ENCODE peak calls at places on chromosomes 13 and 19, in five cellular contexts. S is WTC11, V is RWPE1, E is BJ, I is cardiac fibroblast. F is an unnamed sample.

GRCh38 chr19:42290523-42291436 is 11.2 kb upstream of the PRR19 start:
- DNase-seq in S (no peak), V (no peak), E (no peak), I (no peak), F (no peak)

GRCh38 chr13:19586904-19587634 is 25.7 kb upstream of the TPTE2 start:
- DNase-seq in S (no peak), V (peak), E (peak), I (peak), F (peak)

GRCh38 chr13:48969685-48970084 is 6.0 kb upstream of the FNDC3A start:
- DNase-seq in S (no peak), V (no peak), E (no peak), I (no peak), F (no peak)

GRCh38 chr19:37932985-37933953 is 26.3 kb downstream of the SIPA1L3 start:
- DNase-seq in S (peak), V (peak), E (no peak), I (peak), F (no peak)

GRCh38 chr19:44111910-44112463 is 1.2 kb upstream of the ZNF225 start:
- DNase-seq in S (peak), V (peak), E (peak), I (peak), F (peak)

GRCh38 chr19:37725181-37725580 is 5.6 kb upstream of the ZNF607 start:
- DNase-seq in S (no peak), V (no peak), E (no peak), I (no peak), F (no peak)

GRCh38 chr19:4066682-4067395 is at the start of gene ZBTB7A:
- DNase-seq in S (peak), V (no peak), E (no peak), I (peak), F (peak)

GRCh38 chr13:27712421-27712820 is 79.9 kb upstream of the GSX1 start:
- DNase-seq in S (no peak), V (peak), E (no peak), I (peak), F (peak)

GRCh38 chr19:45507864-45508680 is 793 bp downstream of the VASP start:
- DNase-seq in S (peak), V (no peak), E (no peak), I (peak), F (no peak)

GRCh38 chr19:53545271-53546065 is 7.5 kb downstream of the ZNF331 start:
- DNase-seq in S (no peak), V (peak), E (peak), I (peak), F (peak)

GRCh38 chr19:16698914-16699313 is 20.7 kb upstream of the NWD1 start:
- DNase-seq in S (no peak), V (no peak), E (no peak), I (no peak), F (no peak)

GRCh38 chr13:95698047-95698749 is 21.3 kb downstream of the DNAJC3 start:
- DNase-seq in S (no peak), V (no peak), E (no peak), I (peak), F (peak)

GRCh38 chr13:113272791-113273190 is 24.2 kb upstream of the LAMP1 start:
- DNase-seq in S (no peak), V (no peak), E (no peak), I (no peak), F (no peak)

GRCh38 chr19:35738887-35739229 is 3.4 kb downstream of the IGFLR1 start:
- DNase-seq in S (no peak), V (no peak), E (no peak), I (no peak), F (no peak)

GRCh38 chr13:42218576-42218975 is 53.4 kb upstream of the AKAP11 start:
- DNase-seq in S (no peak), V (no peak), E (no peak), I (no peak), F (no peak)

GRCh38 chr13:42895781-42896180 is 96.3 kb downstream of the EPSTI1 start:
- DNase-seq in S (no peak), V (no peak), E (no peak), I (no peak), F (no peak)

GRCh38 chr19:11195169-11195568 is 2.2 kb downstream of the KANK2 start:
- DNase-seq in S (no peak), V (no peak), E (no peak), I (peak), F (no peak)

GRCh38 chr19:21751379-21751778 is 16.0 kb downstream of the ZNF100 start:
- DNase-seq in S (no peak), V (no peak), E (no peak), I (peak), F (peak)

GRCh38 chr13:106919093-106919492 is 351.2 kb upstream of the ARGLU1 start:
- DNase-seq in S (no peak), V (no peak), E (no peak), I (peak), F (no peak)

GRCh38 chr19:14683439-14683838 is 6.4 kb upstream of the ZNF333 start:
- DNase-seq in S (no peak), V (no peak), E (no peak), I (no peak), F (no peak)

GRCh38 chr13:46183018-46183940 is 1.3 kb upstream of the LCP1 start:
- DNase-seq in S (no peak), V (no peak), E (no peak), I (no peak), F (no peak)

GRCh38 chr19:4363571-4364304 is 20.4 kb downstream of the MPND start:
- DNase-seq in S (no peak), V (no peak), E (no peak), I (no peak), F (no peak)

GRCh38 chr19:5308471-5309437 is 31.9 kb downstream of the PTPRS start:
- DNase-seq in S (no peak), V (peak), E (no peak), I (peak), F (peak)

GRCh38 chr19:30443531-30444252 is 71.5 kb downstream of the ZNF536 start:
- DNase-seq in S (no peak), V (no peak), E (no peak), I (no peak), F (no peak)

GRCh38 chr13:76000131-76000530 is 364.0 kb downstream of the LMO7 start:
- DNase-seq in S (no peak), V (no peak), E (no peak), I (no peak), F (no peak)

GRCh38 chr19:48400018-48400742 is 6.7 kb downstream of the GRIN2D start:
- DNase-seq in S (peak), V (no peak), E (no peak), I (peak), F (peak)

GRCh38 chr13:95709101-95709500 is 32.2 kb downstream of the DNAJC3 start:
- DNase-seq in S (no peak), V (no peak), E (no peak), I (no peak), F (peak)

GRCh38 chr13:100789481-100789880 is 114.9 kb upstream of the TMTC4 start:
- DNase-seq in S (no peak), V (no peak), E (no peak), I (peak), F (no peak)

GRCh38 chr13:94154362-94154761 is 325.1 kb downstream of the DCT start:
- DNase-seq in S (no peak), V (peak), E (peak), I (peak), F (peak)

GRCh38 chr19:51001495-51001894 is at the start of gene KLK8:
- DNase-seq in S (no peak), V (no peak), E (no peak), I (no peak), F (no peak)

GRCh38 chr13:93740334-93740733 is 513.7 kb downstream of the GPC6 start:
- DNase-seq in S (no peak), V (no peak), E (no peak), I (no peak), F (no peak)

GRCh38 chr19:8373867-8374813 is 10.2 kb downstream of the ANGPTL4 start:
- DNase-seq in S (no peak), V (no peak), E (no peak), I (peak), F (no peak)
- TF ChIP-seq CTCF in S (no peak), V (no peak), E (no peak), I (no peak), F (no peak)

DNA sequence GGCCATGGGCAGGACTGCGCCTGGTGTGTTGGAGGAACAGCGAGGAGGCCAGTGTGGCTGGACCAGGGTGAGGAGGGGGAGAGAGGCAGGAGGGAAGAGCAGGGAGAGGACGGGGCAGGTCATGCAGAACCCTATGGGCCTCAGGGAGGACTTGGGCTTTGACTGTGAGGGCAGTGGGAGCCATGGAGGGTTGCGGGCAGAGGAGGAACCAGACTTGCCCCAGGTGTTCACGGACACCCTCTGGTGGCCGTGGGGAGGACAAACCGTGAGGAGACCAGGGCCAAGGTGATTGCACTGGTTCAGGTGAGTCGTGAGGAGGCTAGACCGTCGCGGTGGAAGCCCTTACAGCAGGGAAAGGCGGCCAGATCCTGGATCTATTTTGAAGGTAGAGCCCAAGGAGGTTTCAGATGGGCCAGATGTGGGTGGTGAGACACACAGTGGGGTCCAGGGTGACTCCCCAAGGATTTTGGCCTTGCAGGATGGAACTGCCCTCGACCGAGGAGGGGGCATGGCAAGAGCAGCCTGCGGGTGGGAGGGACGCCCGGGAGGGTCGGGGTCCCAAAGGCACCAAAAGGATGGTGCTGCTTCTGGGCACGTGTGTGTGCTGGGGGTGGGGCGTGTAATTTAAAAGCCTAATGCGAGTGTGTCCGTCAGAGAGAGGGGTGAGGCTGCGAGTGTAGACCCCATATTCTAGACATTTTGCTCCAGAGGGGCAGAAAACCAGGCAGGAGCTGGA is 2.7 kb upstream of the REXO1 start:
- DNase-seq in S (no peak), V (no peak), E (no peak), I (no peak), F (no peak)
- TF ChIP-seq CTCF in S (no peak), V (no peak), E (no peak), I (peak), F (no peak)

GRCh38 chr19:49939721-49940481 is 10.6 kb upstream of the NUP62 start:
- DNase-seq in S (no peak), V (no peak), E (no peak), I (no peak), F (no peak)
- TF ChIP-seq CTCF in S (no peak), V (no peak), E (no peak), I (no peak), F (peak)

DNA sequence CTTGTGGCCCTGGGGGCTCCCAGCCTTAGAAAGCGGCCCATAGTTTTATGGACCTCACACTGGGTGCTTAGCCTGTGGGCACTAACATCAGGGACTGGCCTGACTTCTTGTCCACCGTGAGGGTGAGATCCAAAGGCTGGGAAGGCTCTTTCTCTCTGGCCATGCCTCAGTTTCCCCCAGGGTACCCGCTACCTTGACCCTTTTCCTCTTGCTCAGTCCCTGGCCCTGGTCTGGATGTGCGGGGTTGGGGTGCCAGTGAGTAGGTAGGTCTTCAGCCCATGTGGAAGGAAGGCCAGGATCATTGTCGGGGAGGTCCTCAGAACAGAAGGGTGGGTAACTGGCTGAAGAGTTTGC is 1.6 kb upstream of the TMEM161A start:
- DNase-seq in S (no peak), V (no peak), E (no peak), I (no peak), F (no peak)
- TF ChIP-seq CTCF in S (no peak), V (peak), E (no peak), I (no peak), F (no peak)

DNA sequence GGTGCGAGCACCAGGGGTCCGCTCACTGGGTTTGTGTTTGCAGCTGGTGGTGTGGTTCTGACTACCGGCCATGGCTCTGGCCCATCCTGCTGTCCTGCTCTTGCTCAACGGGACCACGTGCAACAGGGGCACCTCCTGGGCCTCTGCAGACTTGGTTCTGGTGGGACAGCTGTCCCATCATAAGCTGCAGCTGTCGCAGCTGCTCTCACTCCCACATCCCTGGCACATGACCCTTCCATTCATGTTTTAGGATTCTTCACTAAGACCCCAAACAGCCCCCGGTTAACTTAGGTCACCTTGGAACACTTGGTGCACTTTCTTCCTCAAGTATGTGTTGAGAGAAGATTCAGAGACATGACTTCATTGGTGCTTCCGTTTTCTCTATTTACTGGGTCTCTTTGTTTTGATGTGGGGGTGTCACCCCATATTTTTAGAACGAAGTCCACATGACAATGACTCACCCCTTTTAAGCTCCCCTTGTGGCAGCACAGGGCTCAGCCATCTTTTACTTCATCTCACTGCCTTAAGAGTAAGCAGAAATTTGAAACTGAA is 68.4 kb upstream of the ARHGEF7 start:
- DNase-seq in S (no peak), V (no peak), E (no peak), I (peak), F (peak)
- TF ChIP-seq CTCF in S (no peak), V (no peak), E (peak), I (peak), F (peak)

DNA sequence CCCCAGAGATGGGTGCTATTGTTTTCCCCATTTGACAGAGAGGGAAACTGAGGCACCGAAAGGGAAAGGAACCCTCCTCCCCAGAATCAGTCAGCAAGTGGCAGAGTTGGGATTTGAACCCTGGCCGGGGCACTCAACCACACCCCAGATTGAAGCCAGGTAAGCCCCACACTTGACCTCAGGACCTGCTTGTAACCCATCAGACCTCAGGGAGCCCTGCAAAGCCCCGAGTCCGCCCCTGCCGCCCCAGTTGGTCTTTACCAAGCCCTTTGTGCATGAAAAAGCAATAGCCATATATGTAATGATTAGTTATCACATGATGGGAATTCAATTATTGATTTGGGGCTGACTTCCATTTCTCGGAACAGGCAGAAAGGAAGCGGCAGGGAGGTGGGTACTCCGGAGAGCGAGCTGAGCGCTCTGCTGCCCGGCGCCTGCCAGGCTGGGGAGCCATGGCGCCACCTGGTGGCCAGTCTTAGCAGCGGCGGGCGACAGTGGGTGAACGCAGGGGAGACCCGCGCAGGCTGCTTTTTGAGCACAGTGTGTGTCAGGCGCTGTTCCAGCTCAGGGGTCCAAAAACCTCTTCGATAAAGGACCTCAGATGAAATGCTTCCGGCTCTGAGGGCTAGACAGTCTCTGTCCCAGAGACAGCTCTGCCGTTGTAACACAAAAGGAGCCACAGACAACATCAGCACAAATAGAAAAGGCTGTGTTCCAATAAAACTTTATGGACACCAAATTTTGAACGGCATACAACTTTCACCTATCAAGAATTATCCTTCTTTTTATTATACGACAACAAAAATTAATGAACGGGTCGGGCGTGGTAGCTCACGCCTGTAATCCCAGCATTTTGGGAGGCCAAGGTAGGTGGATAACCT is 82.9 kb upstream of the CACNA1A start:
- DNase-seq in S (peak), V (peak), E (no peak), I (peak), F (peak)
- TF ChIP-seq CTCF in S (peak), V (peak), E (peak), I (peak), F (peak)

DNA sequence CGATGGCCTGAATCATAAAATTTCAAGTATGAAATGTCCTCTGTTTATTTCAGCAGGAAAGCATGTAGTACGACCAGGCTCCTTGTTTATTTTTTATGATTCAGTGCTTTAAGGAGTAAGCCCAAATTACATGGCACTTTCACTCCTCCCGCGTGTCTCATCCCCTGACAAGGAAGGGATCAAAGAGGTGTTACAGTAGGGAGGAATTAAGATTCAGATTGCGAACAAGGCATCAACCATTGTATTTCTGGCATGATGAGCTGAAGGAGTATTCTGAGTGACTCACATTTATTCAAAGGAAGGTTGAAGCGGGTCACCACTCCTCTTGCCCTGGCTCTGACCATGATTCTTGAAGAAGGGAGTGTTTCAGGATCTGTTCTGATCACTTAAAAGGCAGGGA is 46.1 kb upstream of the CNMD start:
- DNase-seq in S (no peak), V (no peak), E (no peak), I (no peak), F (no peak)
- TF ChIP-seq CTCF in S (no peak), V (no peak), E (no peak), I (no peak), F (no peak)

DNA sequence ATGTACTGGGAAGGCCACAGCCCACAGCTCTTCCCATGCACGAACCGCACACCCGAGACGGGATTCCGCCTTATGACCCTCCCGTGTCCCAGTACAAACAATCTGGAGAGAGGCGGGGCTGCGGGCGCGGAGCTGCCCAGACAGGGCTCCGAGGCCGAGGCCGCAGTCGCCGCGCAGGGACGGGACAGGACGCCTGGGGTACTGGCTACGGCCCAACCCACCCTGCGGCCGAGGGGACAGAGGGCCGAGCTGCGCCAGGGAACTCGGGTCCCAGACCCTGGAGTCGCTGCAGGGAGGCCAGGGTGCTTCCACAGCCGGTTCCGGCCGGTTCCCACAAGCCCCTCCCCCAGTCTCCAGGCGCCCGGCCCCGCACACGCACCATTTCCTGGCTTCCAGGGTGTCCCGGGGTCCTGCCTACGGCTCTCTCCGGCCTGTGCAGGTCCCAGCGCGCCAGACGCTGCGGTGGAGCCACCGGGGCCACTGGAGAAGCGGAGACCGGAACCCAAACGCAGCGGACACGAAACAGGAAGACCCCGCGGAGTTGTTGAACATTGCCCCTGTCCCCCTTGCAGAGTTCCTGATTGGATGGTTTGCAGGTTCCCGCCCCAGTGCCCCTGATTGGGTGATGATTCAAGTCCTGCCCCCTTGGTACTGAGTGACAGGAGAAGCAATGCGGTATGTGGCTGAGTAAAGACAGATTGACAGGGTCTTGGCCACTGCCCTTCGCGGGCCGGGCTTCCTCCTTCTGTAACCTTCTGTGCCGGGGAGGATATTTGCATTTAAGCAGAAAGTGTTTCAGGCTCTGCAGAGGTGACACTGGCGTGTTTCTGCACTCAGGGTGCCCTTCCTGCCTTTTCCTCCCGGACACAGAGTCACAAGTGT is at the start of gene ZNF564:
- DNase-seq in S (peak), V (peak), E (peak), I (peak), F (peak)
- TF ChIP-seq CTCF in S (no peak), V (no peak), E (no peak), I (no peak), F (peak)

GRCh38 chr13:103067751-103068563 is 1.7 kb upstream of the SLC10A2 start:
- DNase-seq in S (peak), V (peak), E (no peak), I (no peak), F (no peak)
- TF ChIP-seq CTCF in S (no peak), V (no peak), E (no peak), I (no peak), F (no peak)